ENCODE peak calls at places on chromosomes 6 and 20, in five cellular contexts. T, U, P, S and I are unnamed samples.

GRCh38 chr6:80642452-80642851 is 536.0 kb downstream of the BCKDHB start:
- DNase-seq in T (no peak), U (no peak), P (no peak), S (no peak), I (no peak)

GRCh38 chr6:19322691-19323470 is 514.3 kb upstream of the ID4 start:
- DNase-seq in T (no peak), U (no peak), P (peak; percentile 31), S (no peak), I (peak; percentile 96)

GRCh38 chr20:13868331-13868730 is 83.5 kb downstream of the NDUFAF5 start:
- DNase-seq in T (no peak), U (peak; percentile 61), P (peak; percentile 25), S (no peak), I (no peak)

GRCh38 chr6:157089258-157089657 is 234.1 kb downstream of the TMEM242 start:
- DNase-seq in T (no peak), U (no peak), P (peak; percentile 82), S (no peak), I (peak; percentile 60)

GRCh38 chr6:81718126-81718525 is 34.4 kb downstream of the TENT5A start:
- DNase-seq in T (no peak), U (no peak), P (no peak), S (no peak), I (no peak)

GRCh38 chr6:32689531-32690505 is 23.4 kb upstream of the HLA-DQB1 start:
- DNase-seq in T (no peak), U (no peak), P (peak; percentile 15), S (no peak), I (no peak)

GRCh38 chr6:73382462-73383113 is 12.0 kb upstream of the DDX43 start:
- DNase-seq in T (no peak), U (no peak), P (no peak), S (no peak), I (no peak)

GRCh38 chr6:1596088-1596852 is 13.4 kb upstream of the FOXC1 start:
- DNase-seq in T (peak; percentile 75), U (no peak), P (no peak), S (no peak), I (no peak)

GRCh38 chr6:65745614-65746013 is 38.6 kb upstream of the EYS start:
- DNase-seq in T (no peak), U (no peak), P (no peak), S (no peak), I (no peak)

GRCh38 chr20:62878244-62879030 is 16.8 kb upstream of the TCFL5 start:
- DNase-seq in T (no peak), U (no peak), P (no peak), S (no peak), I (no peak)

GRCh38 chr6:112149719-112150263 is 62.4 kb downstream of the FAM229B start:
- DNase-seq in T (no peak), U (no peak), P (no peak), S (no peak), I (no peak)

GRCh38 chr6:137342607-137343186 is 123.5 kb upstream of the IFNGR1 start:
- DNase-seq in T (no peak), U (no peak), P (no peak), S (peak; percentile 5), I (no peak)

GRCh38 chr6:9690388-9690787 is 724.5 kb downstream of the TFAP2A start:
- DNase-seq in T (no peak), U (no peak), P (no peak), S (no peak), I (no peak)

GRCh38 chr6:70651326-70651905 is 16.3 kb upstream of the SMAP1 start:
- DNase-seq in T (no peak), U (no peak), P (no peak), S (no peak), I (no peak)

GRCh38 chr6:113203135-113203534 is 654.0 kb upstream of the MARCKS start:
- DNase-seq in T (no peak), U (no peak), P (no peak), S (no peak), I (no peak)

GRCh38 chr6:117469356-117469755 is 13.1 kb upstream of the DCBLD1 start:
- DNase-seq in T (no peak), U (no peak), P (no peak), S (no peak), I (no peak)

GRCh38 chr6:53318429-53318828 is 30.3 kb downstream of the ELOVL5 start:
- DNase-seq in T (no peak), U (no peak), P (no peak), S (no peak), I (no peak)

GRCh38 chr20:25053207-25054132 is 4.5 kb downstream of the ACSS1 start:
- DNase-seq in T (no peak), U (no peak), P (no peak), S (no peak), I (no peak)

GRCh38 chr6:77825204-77825603 is 172.4 kb downstream of the MEI4 start:
- DNase-seq in T (no peak), U (no peak), P (no peak), S (no peak), I (no peak)

GRCh38 chr6:107557698-107558097 is 67.8 kb downstream of the SOBP start:
- DNase-seq in T (no peak), U (no peak), P (no peak), S (no peak), I (no peak)

GRCh38 chr20:9200196-9200595 is 131.3 kb downstream of the PLCB4 start:
- DNase-seq in T (no peak), U (no peak), P (no peak), S (no peak), I (no peak)

GRCh38 chr6:107275330-107275865 is 160.1 kb upstream of the BEND3 start:
- DNase-seq in T (peak; percentile 71), U (no peak), P (peak; percentile 21), S (no peak), I (no peak)

GRCh38 chr6:38039497-38039896 is 220.0 kb downstream of the ZFAND3 start:
- DNase-seq in T (no peak), U (no peak), P (no peak), S (no peak), I (no peak)

GRCh38 chr6:170074907-170075306 is 216.0 kb downstream of the DLL1 start:
- DNase-seq in T (no peak), U (no peak), P (no peak), S (no peak), I (no peak)

GRCh38 chr6:147046131-147046530 is 158.1 kb upstream of the STXBP5 start:
- DNase-seq in T (no peak), U (no peak), P (no peak), S (no peak), I (no peak)

GRCh38 chr6:44388135-44388487 is 605 bp downstream of the CDC5L start:
- DNase-seq in T (no peak), U (no peak), P (no peak), S (no peak), I (no peak)

GRCh38 chr6:131844243-131844841 is 36.5 kb downstream of the ENPP1 start:
- DNase-seq in T (no peak), U (no peak), P (no peak), S (no peak), I (no peak)

GRCh38 chr20:45945678-45946148 is 11.2 kb downstream of the PCIF1 start:
- DNase-seq in T (no peak), U (no peak), P (peak; percentile 76), S (no peak), I (no peak)

GRCh38 chr6:138211048-138211581 is 7.2 kb downstream of the PBOV1 start:
- DNase-seq in T (no peak), U (no peak), P (no peak), S (no peak), I (no peak)

GRCh38 chr6:17061097-17061496 is 40.8 kb upstream of the STMND1 start:
- DNase-seq in T (no peak), U (no peak), P (no peak), S (no peak), I (no peak)

GRCh38 chr20:24443436-24443835 is 26.0 kb upstream of the SYNDIG1 start:
- DNase-seq in T (no peak), U (no peak), P (no peak), S (no peak), I (no peak)

GRCh38 chr20:20410678-20411077 is 42.8 kb downstream of the INSM1 start:
- DNase-seq in T (no peak), U (no peak), P (no peak), S (no peak), I (no peak)